ENCODE peak calls at places on chromosomes 5 and 9, in five cellular contexts. C is ovary, Y is PC-3, O is endodermal cell, K is chondrocyte. X is an unnamed sample.
A peak's percentile ranks its signal among the peaks of the same experiment; 100 is the strongest.

GRCh38 chr5:98816574-98817222 is 43.2 kb downstream of the RGMB start:
- DNase-seq in Y (no peak), C (no peak), K (no peak), O (no peak), X (no peak)

GRCh38 chr9:97615439-97616072 is 17.6 kb downstream of the TSTD2 start:
- DNase-seq in C (peak; percentile 79), Y (peak; percentile 72), K (no peak), O (peak; percentile 81), X (peak; percentile 69)

GRCh38 chr5:124057161-124057814 is 545.3 kb downstream of the CSNK1G3 start:
- DNase-seq in Y (peak; percentile 55), K (no peak), C (no peak), O (no peak), X (peak; percentile 54)

GRCh38 chr5:66498791-66499207 is 97.4 kb upstream of the MAST4 start:
- DNase-seq in K (no peak), Y (peak; percentile 10), C (no peak), O (peak; percentile 59), X (peak; percentile 94)

GRCh38 chr9:12933957-12934356 is 159.1 kb downstream of the LURAP1L start:
- DNase-seq in O (no peak), Y (peak; percentile 50), C (no peak), K (no peak), X (peak; percentile 44)

GRCh38 chr9:85202596-85202995 is 533.1 kb downstream of the NTRK2 start:
- DNase-seq in Y (no peak), O (peak; percentile 48), C (no peak), K (no peak), X (peak; percentile 33)

GRCh38 chr5:74342948-74343682 is 297.4 kb downstream of the ENC1 start:
- DNase-seq in Y (peak; percentile 86), O (peak; percentile 17), K (no peak), C (no peak), X (peak; percentile 91)

GRCh38 chr5:90473321-90474234 is 993 bp downstream of the MBLAC2 start:
- DNase-seq in Y (peak; percentile 47), O (peak; percentile 83), C (no peak), K (peak; percentile 89), X (peak; percentile 41)

GRCh38 chr5:19880859-19881436 is 107.1 kb downstream of the CDH18 start:
- DNase-seq in C (no peak), K (no peak), Y (peak; percentile 20), O (peak; percentile 53), X (no peak)

GRCh38 chr5:1118738-1119137 is 6.9 kb upstream of the SLC12A7 start:
- DNase-seq in O (no peak), K (no peak), Y (no peak), C (peak; percentile 57), X (no peak)

GRCh38 chr5:74290634-74291033 is 349.9 kb downstream of the ENC1 start:
- DNase-seq in O (no peak), Y (no peak), K (no peak), C (no peak), X (no peak)

GRCh38 chr5:61280766-61281427 is 51.2 kb upstream of the ZSWIM6 start:
- DNase-seq in O (no peak), K (no peak), C (no peak), Y (peak; percentile 40), X (peak; percentile 65)

GRCh38 chr5:88770290-88771257 is 112.4 kb downstream of the MEF2C start:
- DNase-seq in Y (peak; percentile 79), K (no peak), O (no peak), C (no peak), X (peak; percentile 32)

GRCh38 chr5:43106290-43106638 is 14.4 kb upstream of the ZNF131 start:
- DNase-seq in Y (no peak), K (no peak), O (no peak), C (no peak), X (no peak)

GRCh38 chr5:16741007-16741406 is 124.2 kb upstream of the RETREG1 start:
- DNase-seq in C (no peak), K (no peak), Y (no peak), O (no peak), X (peak; percentile 91)

GRCh38 chr9:2228132-2228531 is 213.0 kb downstream of the SMARCA2 start:
- DNase-seq in O (peak; percentile 82), K (no peak), C (peak; percentile 32), Y (no peak), X (no peak)

GRCh38 chr9:3960661-3961144 is 339.2 kb downstream of the GLIS3 start:
- DNase-seq in Y (peak; percentile 59), K (no peak), O (no peak), C (no peak), X (peak; percentile 62)

GRCh38 chr5:68699966-68700365 is 393.8 kb upstream of the SLC30A5 start:
- DNase-seq in Y (no peak), C (no peak), O (no peak), K (no peak), X (no peak)

GRCh38 chr5:147530801-147531389 is 21.0 kb upstream of the DPYSL3 start:
- DNase-seq in O (no peak), Y (peak; percentile 78), K (no peak), C (no peak), X (peak; percentile 93)

GRCh38 chr5:56123531-56124243 is 109.4 kb downstream of the ANKRD55 start:
- DNase-seq in K (no peak), C (peak; percentile 74), O (peak; percentile 94), Y (peak; percentile 87), X (peak; percentile 93)

GRCh38 chr5:66164044-66164790 is 20.1 kb downstream of the SREK1 start:
- DNase-seq in Y (no peak), K (no peak), C (no peak), O (no peak), X (no peak)

GRCh38 chr9:116151199-116151598 is 2.4 kb upstream of the PAPPA start:
- DNase-seq in O (no peak), K (no peak), Y (no peak), C (no peak), X (no peak)

GRCh38 chr9:124180557-124180956 is 77.2 kb upstream of the NEK6 start:
- DNase-seq in Y (no peak), C (no peak), O (no peak), K (no peak), X (peak; percentile 5)

GRCh38 chr9:3968891-3969290 is 331.0 kb downstream of the GLIS3 start:
- DNase-seq in C (no peak), O (no peak), K (no peak), Y (peak; percentile 91), X (peak; percentile 88)

GRCh38 chr9:78932849-78933627 is 636.1 kb downstream of the PSAT1 start:
- DNase-seq in Y (peak; percentile 82), C (no peak), O (no peak), K (no peak), X (peak; percentile 68)

DNA sequence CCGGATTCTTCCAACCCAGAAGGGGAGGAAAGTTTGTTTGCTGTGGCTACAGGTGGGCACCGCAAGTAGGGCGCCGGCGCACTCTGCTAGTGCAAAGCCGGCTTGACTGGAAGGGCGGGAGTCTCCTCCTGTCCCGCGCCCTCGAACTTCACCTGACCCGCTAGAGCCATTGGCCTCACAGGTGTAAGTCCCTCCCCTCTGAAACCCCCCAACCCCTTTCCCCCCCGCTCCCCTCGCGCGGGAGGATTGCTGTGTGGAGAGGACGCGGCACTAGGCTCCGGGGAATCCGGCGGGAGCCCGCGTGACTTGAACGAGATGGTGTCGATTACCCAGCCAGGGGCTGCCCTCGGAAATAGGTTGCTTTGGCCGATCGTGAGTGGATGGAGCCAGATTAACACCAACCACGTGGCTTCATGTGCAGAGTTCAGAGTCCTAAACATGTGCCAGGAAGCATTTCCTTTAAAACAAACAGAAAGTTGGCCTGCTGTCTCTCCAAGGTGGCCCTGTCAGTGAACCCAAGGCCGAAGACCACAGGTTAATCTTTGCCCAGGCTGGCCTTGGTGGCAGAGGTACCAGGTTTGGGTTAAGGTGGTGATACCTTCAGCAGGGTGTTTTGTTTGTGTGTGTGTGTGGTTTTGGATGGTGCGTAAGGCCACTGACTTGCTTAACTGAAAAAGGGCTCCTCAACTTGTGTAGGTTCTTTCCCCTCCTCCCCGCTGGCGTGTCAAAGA is 1.0 kb downstream of the IQGAP2 start:
- DNase-seq in Y (no peak), K (no peak), C (no peak), O (peak; percentile 94), X (no peak)
- TF ChIP-seq CTCF in Y (no peak), K (no peak), C (no peak), O (no peak), X (no peak)

GRCh38 chr9:82526629-82527028 is 536.3 kb downstream of the RASEF start:
- DNase-seq in K (no peak), C (no peak), O (no peak), Y (no peak), X (no peak)

GRCh38 chr9:82524407-82524806 is 535.8 kb downstream of the SPATA31D1 start:
- DNase-seq in C (no peak), O (no peak), Y (no peak), K (no peak), X (no peak)
- TF ChIP-seq CTCF in C (no peak), O (peak; percentile 66), Y (no peak), K (no peak), X (no peak)

DNA sequence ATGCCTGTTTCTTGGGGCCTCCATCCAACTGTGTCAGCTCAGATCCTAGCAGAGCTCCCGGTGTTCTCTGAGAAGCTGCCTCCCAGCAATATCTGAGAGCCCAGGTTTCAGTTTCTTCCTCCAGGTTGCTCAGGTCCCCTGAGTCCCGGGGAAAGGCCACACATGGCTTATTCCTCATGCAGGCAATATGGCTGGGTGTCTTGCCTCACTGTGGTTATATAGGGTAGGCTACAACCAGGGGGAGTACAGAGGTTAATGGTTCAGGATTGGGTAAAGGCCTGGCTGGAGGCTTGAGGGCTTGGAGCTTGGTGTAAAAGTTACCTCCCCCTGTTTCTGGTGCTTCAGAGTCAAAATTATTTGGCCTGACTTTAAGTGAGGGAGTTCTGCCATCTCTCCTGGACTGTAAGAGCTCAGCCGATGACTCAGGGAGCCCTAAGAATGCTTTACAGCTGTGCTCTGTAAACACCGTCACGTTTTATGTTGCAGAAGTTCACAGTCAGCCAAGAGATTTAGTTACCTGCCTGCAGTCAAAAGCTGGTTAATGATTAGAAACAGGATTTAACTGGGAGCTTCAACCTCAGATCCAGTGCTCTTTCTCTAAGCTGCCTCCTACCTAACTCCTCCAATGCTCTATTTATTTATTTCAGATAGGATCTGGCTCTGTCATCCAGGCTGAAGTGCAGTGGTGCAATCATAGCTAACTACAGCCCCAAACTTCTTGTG is 24.3 kb upstream of the UBAP2 start:
- DNase-seq in O (peak; percentile 74), C (peak; percentile 28), Y (peak; percentile 84), K (no peak), X (peak; percentile 96)
- TF ChIP-seq CTCF in O (peak; percentile 19), C (no peak), Y (no peak), K (no peak), X (no peak)

GRCh38 chr9:36867241-36867640 is 166.8 kb downstream of the PAX5 start:
- DNase-seq in K (no peak), C (no peak), Y (no peak), O (no peak), X (no peak)

GRCh38 chr9:36868591-36869282 is 165.3 kb downstream of the PAX5 start:
- DNase-seq in K (no peak), Y (no peak), O (no peak), C (no peak), X (no peak)

GRCh38 chr9:36867672-36868471 is 166.2 kb downstream of the PAX5 start:
- DNase-seq in K (no peak), Y (no peak), O (no peak), C (no peak), X (no peak)

GRCh38 chr9:36865731-36866635 is 168.1 kb downstream of the PAX5 start:
- DNase-seq in K (no peak), Y (no peak), C (no peak), O (no peak), X (no peak)

DNA sequence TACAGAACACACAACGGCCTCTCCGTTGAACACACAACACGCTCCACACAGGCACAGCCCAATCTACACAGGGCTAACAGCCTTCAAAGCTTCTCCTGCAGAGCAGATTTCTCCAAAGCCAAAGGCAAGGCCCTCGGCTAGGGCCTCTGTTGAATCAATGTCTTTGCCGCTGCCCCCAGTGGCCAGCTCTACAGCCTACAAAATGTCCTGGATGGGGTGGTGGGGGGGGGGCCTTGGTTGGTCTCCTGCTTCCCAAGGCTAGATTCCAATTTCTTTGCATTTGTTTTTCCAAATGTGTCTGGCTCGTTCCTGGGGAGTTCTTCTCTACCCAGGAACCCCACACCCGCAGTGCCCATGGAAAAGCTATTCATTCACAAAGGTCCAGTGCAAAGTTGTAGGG is 167.2 kb downstream of the PAX5 start:
- DNase-seq in K (no peak), O (peak; percentile 80), C (no peak), Y (no peak), X (no peak)
- TF ChIP-seq CTCF in K (peak; percentile 37), O (peak; percentile 64), C (no peak), Y (peak; percentile 41), X (no peak)